ENCODE peak calls at places on chromosomes 12 and 14, in seven cellular contexts. M is activated CD4-positive, alpha-beta memory T cell treated with anti-CD3 and anti-CD28 coated beads for 36 hours; S is head of caudate nucleus; T is adrenal gland; I is NAMALWA; J is NCI-H1436; K is activated T-cell treated with anti-CD3 and anti-CD28 coated beads, Interleukin-2, amount 50 U/mL, for 24 hours. O is an unnamed sample.

GRCh38 chr12:120368789-120369475 is at the start of gene MSI1:
- DNase-seq in J (no peak), T (no peak), S (no peak), M (no peak), K (peak), I (no peak), O (no peak)

GRCh38 chr14:93064411-93065271 is 51.1 kb downstream of the ITPK1 start:
- DNase-seq in K (no peak), M (no peak), I (no peak), T (no peak), S (no peak), J (no peak), O (no peak)

GRCh38 chr14:25050494-25051170 is 685 bp upstream of the STXBP6 start:
- DNase-seq in M (no peak), S (peak), K (no peak), T (no peak), J (no peak), I (no peak), O (peak)

GRCh38 chr12:129613311-129613710 is 290.5 kb downstream of the TMEM132D start:
- DNase-seq in J (no peak), M (no peak), I (no peak), T (no peak), K (no peak), S (peak), O (no peak)

GRCh38 chr12:93621986-93622385 is 49.5 kb downstream of the SOCS2 start:
- DNase-seq in M (no peak), T (no peak), J (no peak), I (no peak), K (no peak), S (no peak), O (no peak)

GRCh38 chr12:45852508-45852907 is 123.0 kb downstream of the ARID2 start:
- DNase-seq in I (no peak), J (no peak), T (no peak), S (no peak), M (no peak), K (no peak), O (no peak)

GRCh38 chr12:30822385-30823139 is 67.8 kb upstream of the CAPRIN2 start:
- DNase-seq in K (peak), M (peak), J (no peak), S (peak), I (no peak), T (peak), O (peak)

GRCh38 chr12:49413796-49414195 is 46.5 kb downstream of the SPATS2 start:
- DNase-seq in K (no peak), J (no peak), T (no peak), I (no peak), S (no peak), M (no peak), O (no peak)

GRCh38 chr14:79279645-79280399 is 931.5 kb downstream of the DIO2 start:
- DNase-seq in K (no peak), J (no peak), I (no peak), T (no peak), S (peak), M (no peak), O (peak)

GRCh38 chr14:61647704-61648103 is 47.6 kb upstream of the HIF1A start:
- DNase-seq in T (no peak), K (no peak), M (no peak), S (no peak), J (no peak), I (no peak), O (no peak)

GRCh38 chr14:89025581-89026236 is 201.3 kb downstream of the TTC8 start:
- DNase-seq in J (no peak), S (no peak), K (no peak), T (no peak), I (no peak), M (no peak), O (no peak)

GRCh38 chr14:59454131-59454530 is 11.0 kb downstream of the GPR135 start:
- DNase-seq in M (no peak), J (no peak), T (peak), K (no peak), S (no peak), I (no peak), O (no peak)